ENCODE peak calls at places on chromosomes 6 and 20, in four cellular contexts. F is mammary epithelial cell, Z is endothelial cell of umbilical vein, M is GM23338. L is an unnamed sample.

GRCh38 chr6:32692019-32692418 is 25.6 kb upstream of the HLA-DQB1 start:
- DNase-seq in M (peak; percentile 72), F (peak; percentile 45), Z (peak; percentile 23), L (peak; percentile 55)

GRCh38 chr20:38979842-38980241 is 17.7 kb downstream of the DHX35 start:
- DNase-seq in Z (no peak), F (no peak), M (no peak), L (no peak)

GRCh38 chr6:111894272-111894671 is 21.0 kb upstream of the FYN start:
- DNase-seq in F (peak; percentile 22), M (no peak), Z (peak; percentile 55), L (no peak)

GRCh38 chr20:24131281-24131680 is 142.7 kb upstream of the GGTLC1 start:
- DNase-seq in M (no peak), F (peak; percentile 75), Z (no peak), L (no peak)

GRCh38 chr6:9439931-9440330 is 974.9 kb downstream of the TFAP2A start:
- DNase-seq in M (no peak), F (peak; percentile 55), Z (no peak), L (no peak)

GRCh38 chr20:19047951-19048296 is 164.5 kb upstream of the SLC24A3 start:
- DNase-seq in M (no peak), Z (no peak), F (no peak), L (no peak)

GRCh38 chr6:146813554-146813953 is 214.8 kb downstream of the ADGB start:
- DNase-seq in M (no peak), Z (no peak), F (no peak), L (no peak)

GRCh38 chr6:113997106-113997505 is 26.2 kb upstream of the HDAC2 start:
- DNase-seq in Z (peak; percentile 58), F (peak; percentile 59), M (no peak), L (no peak)

GRCh38 chr20:63673951-63674350 is 15.8 kb downstream of the RTEL1 start:
- DNase-seq in F (no peak), Z (no peak), M (no peak), L (no peak)

GRCh38 chr6:43493833-43494232 is 16.3 kb downstream of the LRRC73 start:
- DNase-seq in M (no peak), Z (no peak), F (peak; percentile 68), L (peak; percentile 60)

GRCh38 chr20:11895832-11896484 is 21.7 kb upstream of the BTBD3 start:
- DNase-seq in F (no peak), Z (no peak), M (no peak), L (no peak)

GRCh38 chr6:63154535-63154934 is 56.7 kb upstream of the FKBP1C start:
- DNase-seq in Z (no peak), M (no peak), F (no peak), L (no peak)

GRCh38 chr20:63290677-63291472 is 2.1 kb upstream of the COL20A1 start:
- DNase-seq in M (peak; percentile 74), F (peak; percentile 31), Z (peak; percentile 32), L (peak; percentile 73)

GRCh38 chr6:156946370-156946936 is 169.3 kb downstream of the ARID1B start:
- DNase-seq in M (no peak), F (no peak), Z (no peak), L (no peak)

GRCh38 chr6:126361832-126362231 is 21.9 kb downstream of the CENPW start:
- DNase-seq in F (no peak), M (no peak), Z (no peak), L (no peak)

GRCh38 chr20:8305449-8305978 is 173.4 kb downstream of the PLCB1 start:
- DNase-seq in F (peak; percentile 58), Z (peak; percentile 42), M (peak; percentile 93), L (peak; percentile 71)

GRCh38 chr6:158344534-158344933 is 32.3 kb downstream of the TULP4 start:
- DNase-seq in M (no peak), Z (no peak), F (no peak), L (no peak)

GRCh38 chr6:4134841-4135664 is at the start of gene ECI2:
- DNase-seq in F (peak; percentile 63), M (peak; percentile 83), Z (peak; percentile 67), L (peak; percentile 76)

GRCh38 chr20:7499201-7499600 is 441.1 kb downstream of the HAO1 start:
- DNase-seq in Z (peak; percentile 24), F (no peak), M (no peak), L (no peak)

GRCh38 chr6:157667211-157668033 is 155.6 kb upstream of the SNX9 start:
- DNase-seq in Z (peak; percentile 73), F (peak; percentile 32), M (peak; percentile 85), L (peak; percentile 77)

GRCh38 chr6:159359581-159360264 is 190.5 kb downstream of the FNDC1 start:
- DNase-seq in F (no peak), M (peak; percentile 5), Z (no peak), L (no peak)

GRCh38 chr6:150290429-150290828 is 78.4 kb upstream of the IYD start:
- DNase-seq in F (peak; percentile 91), Z (no peak), M (no peak), L (peak; percentile 54)

GRCh38 chr6:70124882-70125535 is 177.9 kb downstream of the COL9A1 start:
- DNase-seq in F (peak; percentile 3), Z (no peak), M (no peak), L (peak; percentile 65)

GRCh38 chr20:15916623-15917022 is 656.6 kb downstream of the KIF16B start:
- DNase-seq in F (peak; percentile 69), Z (no peak), M (peak; percentile 18), L (no peak)

GRCh38 chr6:70119218-70119835 is 183.6 kb downstream of the COL9A1 start:
- DNase-seq in F (no peak), Z (no peak), M (no peak), L (peak; percentile 57)

GRCh38 chr6:159038914-159039884 is 5.6 kb downstream of the TAGAP start:
- DNase-seq in Z (no peak), F (peak; percentile 94), M (no peak), L (peak; percentile 30)

GRCh38 chr6:125529061-125529460 is 220.4 kb upstream of the HEY2 start:
- DNase-seq in M (peak; percentile 42), F (no peak), Z (no peak), L (no peak)

GRCh38 chr6:138372711-138373463 is 4.8 kb upstream of the SMIM28 start:
- DNase-seq in F (peak; percentile 61), M (no peak), Z (peak; percentile 79), L (no peak)

GRCh38 chr6:39362487-39362865 is 40.0 kb upstream of the KCNK16 start:
- DNase-seq in Z (no peak), F (no peak), M (peak; percentile 48), L (no peak)

GRCh38 chr6:137261393-137262154 is 42.4 kb upstream of the IFNGR1 start:
- DNase-seq in F (peak; percentile 69), Z (peak; percentile 58), M (no peak), L (peak; percentile 30)

DNA sequence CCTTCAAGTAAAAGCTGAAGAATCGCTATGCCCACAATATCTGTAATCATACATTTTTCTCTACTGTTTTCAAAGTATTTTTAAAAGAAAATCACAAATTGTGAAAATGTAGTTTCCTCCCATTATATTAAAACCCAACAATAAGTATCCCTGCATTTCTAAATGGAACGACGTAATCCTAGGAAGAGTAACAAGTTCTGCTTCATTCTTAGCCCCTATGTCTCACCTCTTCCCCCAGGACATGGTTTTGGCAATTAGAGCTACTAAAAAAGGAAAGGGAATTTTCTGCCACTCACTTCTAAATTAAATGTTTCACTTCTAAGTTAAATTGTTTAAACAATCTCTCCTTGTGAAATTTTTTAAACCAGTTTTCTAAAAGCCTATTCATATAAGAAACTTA is 47.4 kb downstream of the TBPL1 start:
- DNase-seq in F (peak; percentile 75), Z (no peak), M (no peak), L (no peak)
- H3K4me3 ChIP-seq in F (no peak overlapping the region), Z (no peak overlapping the region), M (no peak overlapping the region), L (no peak overlapping the region)

DNA sequence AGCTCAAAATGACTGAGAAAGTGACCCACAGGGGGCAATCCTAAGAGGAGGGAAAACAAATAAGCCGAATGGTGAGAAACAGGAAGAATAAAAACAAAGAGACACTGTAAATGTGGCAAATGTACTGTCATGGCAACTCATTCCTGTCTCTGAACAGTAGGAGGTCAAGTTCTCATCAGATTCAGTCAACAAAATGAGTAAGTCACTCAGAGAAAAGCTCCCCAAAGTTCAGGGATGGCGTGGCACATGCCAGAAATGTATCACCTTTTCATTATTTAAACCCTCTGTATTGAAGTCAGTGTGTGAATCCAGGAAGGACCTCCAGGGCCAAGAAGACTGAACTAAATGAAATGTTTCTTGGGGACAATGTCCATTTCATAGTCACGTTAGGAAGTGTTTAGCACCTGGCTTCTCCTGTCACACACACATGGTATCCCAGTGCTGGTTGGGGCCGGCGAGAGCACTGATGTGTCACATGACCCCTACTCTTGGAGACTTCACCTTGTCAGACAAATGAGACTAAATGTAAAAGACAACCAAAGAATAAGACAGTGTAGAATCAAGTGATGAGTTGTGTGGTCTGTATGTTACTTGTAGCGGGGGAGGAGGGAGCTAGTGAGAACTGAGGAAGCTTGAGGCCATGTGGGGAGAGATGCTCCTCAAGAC is 20.7 kb downstream of the CNR1 start:
- DNase-seq in M (no peak), Z (no peak), F (no peak), L (no peak)
- H3K27ac ChIP-seq in M (no peak overlapping the region), Z (no peak overlapping the region), F (no peak overlapping the region), L (no peak overlapping the region)

DNA sequence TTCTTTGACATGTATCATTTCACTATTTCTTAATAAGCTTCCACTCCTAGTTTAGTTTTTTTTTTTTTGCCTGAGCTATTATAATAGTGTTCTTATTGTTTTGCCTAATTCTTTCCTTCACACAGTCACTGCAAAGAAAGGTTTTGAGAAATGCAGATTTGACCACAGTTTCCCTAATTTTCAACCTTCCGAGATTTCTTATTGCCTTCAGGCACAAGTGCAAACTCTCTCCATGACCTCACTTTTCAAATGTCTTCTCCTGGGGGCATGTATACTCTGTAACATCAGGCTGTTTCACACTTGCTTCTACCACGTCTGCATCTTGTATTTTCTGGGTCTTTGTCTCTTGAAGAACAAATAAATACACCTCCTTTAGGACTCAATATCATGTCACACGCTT is 339.0 kb upstream of the CITED2 start:
- DNase-seq in M (no peak), F (peak; percentile 14), Z (no peak), L (no peak)
- H3K4me2 ChIP-seq in M (no peak overlapping the region), F (no peak overlapping the region), Z (no peak overlapping the region), L (no peak overlapping the region)

GRCh38 chr20:33667245-33668086 is 723 bp downstream of the ACTL10 start:
- DNase-seq in Z (peak; percentile 73), F (peak; percentile 40), M (no peak), L (no peak)
- H3K4me3 ChIP-seq in Z (peak overlapping the region; percentile 17), F (peak overlapping the region; percentile 26), M (peak overlapping the region; percentile 53), L (no peak overlapping the region)

GRCh38 chr6:116429111-116429510 is 32.1 kb upstream of the CALHM6 start:
- DNase-seq in M (no peak), F (no peak), Z (no peak), L (no peak)
- H3K27ac ChIP-seq in M (no peak overlapping the region), F (no peak overlapping the region), Z (no peak overlapping the region), L (no peak overlapping the region)

GRCh38 chr6:128225610-128226009 is 294.8 kb downstream of the PTPRK start:
- DNase-seq in M (no peak), Z (no peak), F (no peak), L (no peak)
- H3K4me2 ChIP-seq in M (no peak overlapping the region), Z (no peak overlapping the region), F (peak overlapping the region; percentile 67), L (no peak overlapping the region)

DNA sequence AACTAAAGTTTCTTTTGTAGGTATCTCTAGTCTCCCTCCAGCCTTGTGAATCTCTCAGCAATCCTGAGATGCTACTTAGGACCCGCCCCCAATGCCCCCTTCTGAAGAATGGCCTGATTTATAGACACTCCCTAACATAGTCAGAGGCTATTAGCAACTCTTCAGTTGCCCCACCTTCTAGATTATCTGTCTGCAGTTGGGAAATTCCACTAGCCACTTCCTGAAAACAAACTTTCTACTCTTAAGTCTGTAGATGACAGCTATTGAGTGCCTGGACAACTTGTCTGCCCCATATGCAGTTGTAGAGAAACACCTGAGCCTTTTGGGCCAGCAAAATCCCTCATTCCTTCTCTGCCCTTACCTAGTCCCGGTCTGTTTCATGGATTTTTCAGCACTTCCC is 188.2 kb upstream of the PREP start:
- DNase-seq in Z (no peak), F (peak; percentile 95), M (no peak), L (no peak)
- H3K4me3 ChIP-seq in Z (no peak overlapping the region), F (no peak overlapping the region), M (no peak overlapping the region), L (no peak overlapping the region)

L was measured in hepatocyte.